ENCODE peak calls at places on chromosomes 6 and 20, in four cellular contexts. G is H9, J is IMR-90, M is H1. H is an unnamed sample.

GRCh38 chr6:167893416-167893815 is 66.7 kb downstream of the AFDN start:
- DNase-seq in G (peak; percentile 42), J (peak; percentile 52), M (peak; percentile 23), H (peak; percentile 84)

GRCh38 chr6:24476631-24477030 is 12.7 kb downstream of the GPLD1 start:
- DNase-seq in G (no peak), J (no peak), M (no peak), H (no peak)

GRCh38 chr6:133609404-133610270 is 279.3 kb upstream of the TCF21 start:
- DNase-seq in G (no peak), J (peak; percentile 100), M (no peak), H (no peak)

GRCh38 chr6:50187212-50188055 is 137.7 kb upstream of the DEFB112 start:
- DNase-seq in G (no peak), J (no peak), M (no peak), H (no peak)

GRCh38 chr6:144932621-144933020 is 647.5 kb downstream of the UTRN start:
- DNase-seq in G (no peak), J (no peak), M (no peak), H (no peak)

GRCh38 chr6:163446529-163446928 is 32.0 kb downstream of the QKI start:
- DNase-seq in G (no peak), J (no peak), M (no peak), H (no peak)

GRCh38 chr6:155260686-155261085 is 3.1 kb upstream of the CLDN20 start:
- DNase-seq in G (no peak), J (no peak), M (no peak), H (no peak)

GRCh38 chr6:145247677-145248419 is 487.5 kb downstream of the EPM2A start:
- DNase-seq in G (no peak), J (peak; percentile 98), M (peak; percentile 7), H (peak; percentile 1)

GRCh38 chr6:170344631-170345576 is 38.3 kb downstream of the FAM120B start:
- DNase-seq in G (no peak), J (peak; percentile 61), M (peak; percentile 17), H (peak; percentile 90)

GRCh38 chr6:44333273-44333919 is 9.1 kb upstream of the SPATS1 start:
- DNase-seq in G (no peak), J (no peak), M (no peak), H (no peak)

GRCh38 chr6:143962644-143962929 is 45.5 kb downstream of the PLAGL1 start:
- DNase-seq in G (no peak), J (peak; percentile 52), M (no peak), H (peak; percentile 74)

GRCh38 chr6:44253307-44254101 is 3.8 kb downstream of the SLC35B2 start:
- DNase-seq in G (peak; percentile 75), J (no peak), M (no peak), H (peak; percentile 68)

GRCh38 chr6:133921249-133921859 is 31.7 kb upstream of the TBPL1 start:
- DNase-seq in G (peak; percentile 73), J (peak; percentile 81), M (peak; percentile 41), H (peak; percentile 82)

GRCh38 chr6:91081452-91082067 is 494.7 kb upstream of the MAP3K7 start:
- DNase-seq in G (no peak), J (peak; percentile 52), M (no peak), H (peak; percentile 81)

GRCh38 chr6:159745081-159745480 is 16.8 kb upstream of the ACAT2 start:
- DNase-seq in G (no peak), J (no peak), M (no peak), H (no peak)

GRCh38 chr20:49534314-49534713 is 33.6 kb downstream of the PTGIS start:
- DNase-seq in G (peak; percentile 77), J (peak; percentile 44), M (no peak), H (peak; percentile 78)

GRCh38 chr6:45698046-45698445 is 317.6 kb downstream of the CLIC5 start:
- DNase-seq in G (no peak), J (no peak), M (no peak), H (no peak)

GRCh38 chr6:130534627-130535026 is 168.8 kb downstream of the TMEM200A start:
- DNase-seq in G (no peak), J (no peak), M (no peak), H (no peak)

GRCh38 chr6:161169690-161170089 is 104.2 kb downstream of the AGPAT4 start:
- DNase-seq in G (no peak), J (peak; percentile 62), M (no peak), H (peak; percentile 14)

GRCh38 chr6:88105741-88106340 is 58.2 kb downstream of the SPACA1 start:
- DNase-seq in G (no peak), J (no peak), M (no peak), H (no peak)

GRCh38 chr6:31143148-31143547 is 4.3 kb upstream of the PSORS1C2 start:
- DNase-seq in G (peak; percentile 92), J (peak; percentile 78), M (no peak), H (peak; percentile 95)

GRCh38 chr20:31602779-31603441 is 2.2 kb upstream of the ID1 start:
- DNase-seq in G (no peak), J (peak; percentile 89), M (no peak), H (no peak)

GRCh38 chr6:111469543-111469942 is 13.5 kb downstream of the REV3L start:
- DNase-seq in G (no peak), J (no peak), M (no peak), H (peak; percentile 28)

GRCh38 chr6:24910331-24910849 is 25.4 kb downstream of the RIPOR2 start:
- DNase-seq in G (peak; percentile 46), J (no peak), M (no peak), H (peak; percentile 40)

GRCh38 chr6:19804362-19805145 is 32.6 kb upstream of the ID4 start:
- DNase-seq in G (peak; percentile 96), J (peak; percentile 96), M (peak; percentile 82), H (peak; percentile 98)

GRCh38 chr6:52731719-52732118 is 31.6 kb downstream of the GSTA2 start:
- DNase-seq in G (peak; percentile 50), J (no peak), M (no peak), H (no peak)

GRCh38 chr6:24033284-24033683 is 92.7 kb upstream of the NRSN1 start:
- DNase-seq in G (no peak), J (no peak), M (no peak), H (peak; percentile 54)

GRCh38 chr6:140921366-140922226 is 1211.1 kb upstream of the GJE1 start:
- DNase-seq in G (no peak), J (peak; percentile 86), M (peak; percentile 5), H (peak; percentile 79)

GRCh38 chr6:107658920-107659879 is 164.9 kb downstream of the SCML4 start:
- DNase-seq in G (no peak), J (peak; percentile 69), M (no peak), H (no peak)

GRCh38 chr6:113451030-113451429 is 406.1 kb upstream of the MARCKS start:
- DNase-seq in G (no peak), J (no peak), M (no peak), H (no peak)

DNA sequence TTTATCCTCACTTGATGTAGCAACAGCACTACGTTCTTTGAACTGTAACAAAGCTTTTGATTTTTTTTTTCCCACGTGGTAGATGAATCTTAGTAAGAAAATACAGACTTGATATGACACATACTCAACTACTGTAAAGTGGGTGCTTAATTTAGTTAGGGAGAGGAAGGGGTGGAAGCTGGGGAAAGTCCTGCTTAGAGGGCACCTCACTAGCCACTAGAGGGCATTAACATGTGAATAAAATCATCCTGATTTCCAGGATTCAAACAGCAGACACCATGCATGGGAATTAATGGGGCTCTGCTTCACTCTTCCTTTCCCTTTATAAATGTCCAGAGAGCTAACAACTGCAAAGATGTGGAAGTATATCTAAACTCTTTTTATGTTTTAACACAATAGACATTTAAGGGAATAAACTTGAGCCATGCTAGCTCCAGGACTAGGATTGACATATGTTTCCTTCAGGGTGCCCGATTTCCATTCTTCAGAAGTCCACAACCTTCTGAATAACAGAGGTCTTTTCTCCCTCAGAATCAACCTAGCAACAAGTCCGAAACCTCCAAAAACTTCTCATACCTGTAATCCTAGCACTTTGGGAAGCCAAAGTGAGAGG is 250.1 kb downstream of the ATXN1 start:
- DNase-seq in G (no peak), J (peak; percentile 48), M (no peak), H (peak; percentile 36)
- H3K4me2 ChIP-seq in G (no peak overlapping the region), J (no peak overlapping the region), M (no peak overlapping the region), H (no peak overlapping the region)

GRCh38 chr6:14383393-14384174 is 266.0 kb downstream of the CD83 start:
- DNase-seq in G (no peak), J (no peak), M (no peak), H (peak; percentile 88)
- H4K5ac ChIP-seq in G (no peak overlapping the region), J (no peak overlapping the region), M (peak overlapping the region; percentile 27), H (peak overlapping the region; percentile 33)

GRCh38 chr6:157021267-157022021 is 244.3 kb downstream of the ARID1B start:
- DNase-seq in G (peak; percentile 86), J (peak; percentile 81), M (peak; percentile 65), H (peak; percentile 94)
- H3K4me2 ChIP-seq in G (peak overlapping the region; percentile 67), J (peak overlapping the region; percentile 93), M (peak overlapping the region; percentile 64), H (peak overlapping the region; percentile 54)

GRCh38 chr6:6738922-6739717 is 150.6 kb downstream of the LY86 start:
- DNase-seq in G (no peak), J (no peak), M (no peak), H (no peak)
- H4K5ac ChIP-seq in G (no peak overlapping the region), J (no peak overlapping the region), M (no peak overlapping the region), H (no peak overlapping the region)

DNA sequence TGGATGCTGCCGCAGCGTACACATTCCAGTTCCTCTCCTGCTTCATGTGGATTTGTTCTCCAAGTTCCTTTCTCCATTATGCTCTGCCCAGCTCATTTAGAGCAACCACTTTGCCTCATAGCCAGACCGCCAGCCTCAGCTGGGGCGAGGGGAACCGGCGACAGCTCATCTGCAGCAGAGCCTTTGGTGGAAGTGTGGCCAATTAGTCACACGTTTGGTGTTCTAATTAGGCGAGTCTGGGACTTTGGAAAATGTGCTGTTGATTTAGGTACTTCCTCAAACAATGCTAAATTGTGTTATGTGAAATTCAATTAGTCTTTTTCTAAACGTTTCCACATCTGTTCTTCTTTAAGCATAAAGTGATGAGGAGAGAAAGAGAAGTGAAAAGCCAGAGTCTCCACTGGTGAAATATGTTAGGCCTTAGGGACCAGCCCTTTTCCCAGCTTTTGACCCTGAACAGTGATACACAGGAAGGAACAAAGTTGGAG is 217.9 kb downstream of the TBX18 start:
- DNase-seq in G (no peak), J (no peak), M (no peak), H (peak; percentile 11)
- H3K4me2 ChIP-seq in G (no peak overlapping the region), J (no peak overlapping the region), M (no peak overlapping the region), H (no peak overlapping the region)

GRCh38 chr20:46830886-46831632 is 63.6 kb upstream of the EYA2 start:
- DNase-seq in G (no peak), J (no peak), M (no peak), H (no peak)
- H4K5ac ChIP-seq in G (no peak overlapping the region), J (no peak overlapping the region), M (no peak overlapping the region), H (no peak overlapping the region)

DNA sequence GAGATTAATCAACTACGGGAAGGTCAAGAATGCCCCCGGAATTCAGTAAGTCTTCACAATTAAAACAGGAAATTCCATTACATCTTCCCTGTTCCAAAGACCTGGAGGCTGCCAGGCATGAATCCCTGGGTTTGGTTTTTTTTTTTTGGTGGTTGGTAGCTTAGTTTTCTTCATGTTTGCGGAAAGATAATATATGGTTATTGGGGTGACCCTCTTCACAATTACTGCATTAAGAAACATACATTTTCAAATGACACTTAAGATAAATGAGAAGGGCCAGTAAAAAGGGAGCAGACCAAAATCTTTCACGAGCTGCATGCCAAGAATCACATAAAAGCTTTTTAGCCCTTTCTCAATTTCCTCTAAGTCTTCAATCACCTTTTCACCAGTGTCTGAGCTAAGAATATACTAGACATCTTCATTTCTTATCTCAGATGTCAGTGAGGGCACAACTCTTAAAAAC is 64.0 kb downstream of the KIF13A start:
- DNase-seq in G (no peak), J (no peak), M (no peak), H (no peak)
- H3K4me2 ChIP-seq in G (no peak overlapping the region), J (peak overlapping the region; percentile 50), M (no peak overlapping the region), H (no peak overlapping the region)